ENCODE peak calls at places on chromosomes 5 and 9, in four cellular contexts. W is GM04503; H is activated T-helper 1 cell treated with anti-CD3 and anti-CD28 coated beads, Interleukin-12 subunit alpha, Interleukin-12 subunit beta, Interleukin-2, Interleukin-4 antibody, amounts not matched to agents 30 ng/mL and 10 ng/mL and 1 ng/mL, durations not matched to agents 14 hours and 24 hours and 36 hours; K is effector memory CD8-positive, alpha-beta T cell. Z is an unnamed sample.

GRCh38 chr5:137075163-137075970 is 423.8 kb downstream of the SPOCK1 start:
- DNase-seq in W (no peak), H (no peak), K (no peak), Z (peak; percentile 23)

GRCh38 chr5:129664336-129664937 is 83.5 kb upstream of the MINAR2 start:
- DNase-seq in W (no peak), H (no peak), K (no peak), Z (peak; percentile 11)

GRCh38 chr9:125189011-125189360 is 617 bp downstream of the PPP6C start:
- DNase-seq in W (no peak), H (peak; percentile 27), K (peak; percentile 14), Z (no peak)

GRCh38 chr5:22560115-22560514 is 293.0 kb downstream of the CDH12 start:
- DNase-seq in W (peak; percentile 64), H (no peak), K (no peak), Z (no peak)

GRCh38 chr9:126429190-126429589 is 102.6 kb downstream of the MVB12B start:
- DNase-seq in W (no peak), H (no peak), K (no peak), Z (no peak)

GRCh38 chr9:37602817-37603216 is 10.4 kb upstream of the TOMM5 start:
- DNase-seq in W (no peak), H (no peak), K (no peak), Z (no peak)

GRCh38 chr5:39399135-39400036 is 25.4 kb downstream of the DAB2 start:
- DNase-seq in W (peak; percentile 95), H (no peak), K (no peak), Z (no peak)

GRCh38 chr9:96858018-96858573 is 3.8 kb upstream of the ZNF782 start:
- DNase-seq in W (no peak), H (no peak), K (no peak), Z (no peak)

GRCh38 chr9:70111042-70111602 is 67.5 kb downstream of the MAMDC2 start:
- DNase-seq in W (no peak), H (no peak), K (peak; percentile 26), Z (peak; percentile 7)

GRCh38 chr5:110807174-110807573 is 68.4 kb downstream of the SLC25A46 start:
- DNase-seq in W (no peak), H (no peak), K (no peak), Z (no peak)

GRCh38 chr9:117315236-117315635 is 99.6 kb downstream of the ASTN2 start:
- DNase-seq in W (no peak), H (no peak), K (no peak), Z (no peak)

GRCh38 chr9:84394036-84394435 is 53.5 kb upstream of the SLC28A3 start:
- DNase-seq in W (no peak), H (no peak), K (no peak), Z (no peak)

GRCh38 chr9:124220551-124221451 is 36.9 kb upstream of the NEK6 start:
- DNase-seq in W (no peak), H (no peak), K (no peak), Z (no peak)

GRCh38 chr5:143052967-143053682 is 282.9 kb downstream of the ARHGAP26 start:
- DNase-seq in W (no peak), H (no peak), K (no peak), Z (no peak)

GRCh38 chr5:919356-920000 is 26.8 kb downstream of the TRIP13 start:
- DNase-seq in W (no peak), H (no peak), K (no peak), Z (no peak)

GRCh38 chr9:129141066-129142041 is 30.1 kb downstream of the PTPA start:
- DNase-seq in W (peak; percentile 85), H (peak; percentile 21), K (no peak), Z (no peak)

GRCh38 chr5:93794954-93795353 is 53.6 kb upstream of the POU5F2 start:
- DNase-seq in W (no peak), H (no peak), K (no peak), Z (no peak)

GRCh38 chr5:142748132-142748531 is 22.0 kb upstream of the ARHGAP26 start:
- DNase-seq in W (no peak), H (no peak), K (no peak), Z (no peak)

GRCh38 chr5:59342181-59342580 is 551.3 kb downstream of the PDE4D start:
- DNase-seq in W (no peak), H (no peak), K (no peak), Z (no peak)

GRCh38 chr9:130715270-130716077 is 21.9 kb downstream of the EXOSC2 start:
- DNase-seq in W (no peak), H (no peak), K (no peak), Z (no peak)

GRCh38 chr5:7397005-7397546 is 1.1 kb downstream of the ADCY2 start:
- DNase-seq in W (no peak), H (no peak), K (no peak), Z (no peak)

GRCh38 chr5:80246995-80247729 is 8.7 kb downstream of the SERINC5 start:
- DNase-seq in W (no peak), H (no peak), K (no peak), Z (no peak)

GRCh38 chr5:55102345-55102744 is at the start of gene GZMA:
- DNase-seq in W (no peak), H (peak; percentile 36), K (peak; percentile 23), Z (no peak)

GRCh38 chr5:11985993-11986392 is 81.7 kb upstream of the CTNND2 start:
- DNase-seq in W (no peak), H (no peak), K (no peak), Z (no peak)

GRCh38 chr5:126531543-126532120 is 63.4 kb downstream of the ALDH7A1 start:
- DNase-seq in W (no peak), H (no peak), K (no peak), Z (no peak)

GRCh38 chr5:171595801-171596231 is 176.4 kb downstream of the FGF18 start:
- DNase-seq in W (no peak), H (no peak), K (no peak), Z (no peak)

GRCh38 chr9:111148994-111149759 is 110.9 kb upstream of the LPAR1 start:
- DNase-seq in W (no peak), H (no peak), K (no peak), Z (no peak)

GRCh38 chr9:84815554-84815953 is 146.0 kb downstream of the NTRK2 start:
- DNase-seq in W (no peak), H (no peak), K (no peak), Z (no peak)

GRCh38 chr5:15566789-15567188 is 66.8 kb downstream of the FBXL7 start:
- DNase-seq in W (no peak), H (no peak), K (no peak), Z (no peak)

GRCh38 chr9:93813221-93813620 is 141.9 kb downstream of the BARX1 start:
- DNase-seq in W (no peak), H (no peak), K (no peak), Z (no peak)

GRCh38 chr5:135446186-135446585 is 962 bp downstream of the DCANP1 start:
- DNase-seq in W (no peak), H (no peak), K (no peak), Z (no peak)

GRCh38 chr9:114157516-114158176 is 2.3 kb downstream of the COL27A1 start:
- DNase-seq in W (no peak), H (no peak), K (no peak), Z (no peak)

GRCh38 chr5:132641241-132641723 is 16.7 kb upstream of the IL13 start:
- DNase-seq in W (no peak), H (no peak), K (no peak), Z (no peak)

GRCh38 chr9:121340676-121341392 is 29.2 kb downstream of the STOM start:
- DNase-seq in W (no peak), H (no peak), K (no peak), Z (no peak)

GRCh38 chr5:118791986-118792734 is 196.2 kb downstream of the DTWD2 start:
- DNase-seq in W (peak; percentile 22), H (no peak), K (no peak), Z (no peak)

GRCh38 chr5:130011986-130012385 is 107.7 kb downstream of the CHSY3 start:
- DNase-seq in W (no peak), H (no peak), K (no peak), Z (no peak)

GRCh38 chr9:98838155-98838904 is 30.9 kb downstream of the GALNT12 start:
- DNase-seq in W (no peak), H (no peak), K (no peak), Z (no peak)

GRCh38 chr9:34375901-34376595 is 650 bp downstream of the MYORG start:
- DNase-seq in W (no peak), H (no peak), K (peak; percentile 60), Z (peak; percentile 55)

GRCh38 chr5:122392844-122393243 is 80.8 kb downstream of the SNCAIP start:
- DNase-seq in W (peak; percentile 25), H (no peak), K (no peak), Z (no peak)